ENCODE peak calls at places on chromosome 13, in six cellular contexts. F is esophagus squamous epithelium, G is Peyer's patch, V is transverse colon, R is IMR-90, B is tibial nerve. H is an unnamed sample. For H3K36me3, the result is how much of the 10 kb centered on the place peaks cover.

GRCh38 chr13:48446454-48446853 is 33.5 kb upstream of the LPAR6 start:
- DNase-seq in B (no peak), R (peak), G (no peak), F (no peak), V (no peak), H (no peak)

GRCh38 chr13:23899555-23899954 is 2.3 kb upstream of the C1QTNF9B start:
- DNase-seq in B (no peak), F (no peak), R (peak), G (no peak), V (no peak), H (peak)

GRCh38 chr13:77521194-77521593 is 14.3 kb upstream of the SCEL start:
- DNase-seq in V (no peak), R (no peak), B (no peak), F (no peak), G (no peak), H (no peak)

GRCh38 chr13:64428196-64428595 is 2801.9 kb downstream of the PCDH9 start:
- DNase-seq in R (peak), V (no peak), G (no peak), F (no peak), B (no peak), H (no peak)

GRCh38 chr13:30959678-30960077 is 27.2 kb downstream of the TEX26 start:
- DNase-seq in B (no peak), R (no peak), V (no peak), G (no peak), F (no peak), H (no peak)

GRCh38 chr13:30577381-30577780 is 40.3 kb upstream of the USPL1 start:
- DNase-seq in F (no peak), V (peak), B (no peak), R (peak), G (no peak), H (no peak)

GRCh38 chr13:98026457-98026857 is 73.0 kb downstream of the IPO5 start:
- DNase-seq in R (peak), B (no peak), F (no peak), G (no peak), V (no peak), H (no peak)

GRCh38 chr13:40207110-40207478 is 459.3 kb downstream of the FOXO1 start:
- DNase-seq in F (no peak), G (no peak), R (no peak), B (no peak), V (no peak), H (no peak)

GRCh38 chr13:36673838-36674326 is at the start of gene SERTM1:
- DNase-seq in R (no peak), F (no peak), B (no peak), G (no peak), V (no peak), H (peak)

GRCh38 chr13:71789952-71790351 is 77.1 kb downstream of the DACH1 start:
- DNase-seq in V (no peak), B (no peak), R (no peak), F (no peak), G (no peak), H (no peak)

GRCh38 chr13:71787461-71787860 is 79.5 kb downstream of the DACH1 start:
- DNase-seq in R (no peak), B (no peak), V (no peak), F (no peak), G (no peak), H (no peak)

GRCh38 chr13:71785361-71785760 is 81.6 kb downstream of the DACH1 start:
- DNase-seq in G (no peak), R (no peak), F (no peak), V (no peak), B (no peak), H (no peak)

GRCh38 chr13:71786815-71787214 is 80.2 kb downstream of the DACH1 start:
- DNase-seq in G (no peak), F (no peak), R (no peak), V (no peak), B (no peak), H (no peak)
- H3K36me3 ChIP-seq in G (under half), F (under half), R (under half), V (under half), B (under half), H (under half)

DNA sequence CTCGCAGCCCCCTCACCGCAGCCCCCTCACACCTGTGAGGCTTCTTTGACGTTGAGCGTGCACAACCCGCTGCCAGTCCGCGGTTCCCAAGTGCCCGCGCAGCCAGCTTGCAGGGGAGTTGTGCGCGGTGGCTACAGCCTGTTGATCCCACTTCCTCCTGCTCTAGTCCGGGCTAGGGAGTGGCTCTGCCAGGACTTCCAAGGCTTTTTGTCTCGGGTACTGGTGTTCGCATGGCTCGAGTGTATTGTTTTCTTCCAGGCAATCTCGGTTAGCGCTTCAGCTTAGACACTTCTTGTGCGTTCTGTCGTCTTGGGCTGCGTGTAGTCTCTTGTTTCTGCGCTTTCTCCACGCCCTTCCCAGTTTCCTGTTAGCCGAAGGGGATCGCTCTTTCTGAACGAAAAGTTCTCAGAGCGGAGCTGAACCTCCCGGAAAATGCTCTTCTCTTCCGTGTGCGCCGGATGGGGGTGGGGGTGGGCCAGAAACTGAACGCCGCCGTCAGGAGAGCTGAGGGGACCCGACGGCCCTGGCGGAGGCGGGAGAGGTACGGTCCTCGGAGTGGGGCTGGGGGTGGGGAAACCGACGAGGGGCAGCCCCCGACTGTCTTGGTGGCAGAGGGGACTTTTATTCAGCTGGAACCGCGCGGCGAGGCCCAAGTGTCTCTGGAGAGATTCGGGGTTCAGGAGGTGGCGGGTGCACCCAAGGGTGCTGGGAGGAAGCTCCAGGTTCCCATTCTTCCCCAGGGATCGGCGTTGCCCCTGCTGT is 706 bp upstream of the DGKH start:
- DNase-seq in R (peak), B (no peak), V (peak), F (no peak), G (peak), H (peak)
- TF ChIP-seq POLR2A in R (peak), B (no peak), V (peak), F (peak), G (peak), H (no peak)

GRCh38 chr13:113474179-113474578 is 16.3 kb downstream of the DCUN1D2 start:
- DNase-seq in G (no peak), F (no peak), V (peak), R (peak), B (no peak), H (no peak)

GRCh38 chr13:113479179-113479578 is 11.3 kb downstream of the DCUN1D2 start:
- DNase-seq in R (no peak), B (no peak), V (no peak), G (no peak), F (no peak), H (no peak)

GRCh38 chr13:113476811-113477210 is 13.7 kb downstream of the DCUN1D2 start:
- DNase-seq in F (no peak), G (no peak), R (no peak), V (no peak), B (no peak), H (no peak)

GRCh38 chr13:113475280-113475679 is 15.2 kb downstream of the DCUN1D2 start:
- DNase-seq in V (no peak), B (no peak), F (no peak), R (no peak), G (no peak), H (no peak)

DNA sequence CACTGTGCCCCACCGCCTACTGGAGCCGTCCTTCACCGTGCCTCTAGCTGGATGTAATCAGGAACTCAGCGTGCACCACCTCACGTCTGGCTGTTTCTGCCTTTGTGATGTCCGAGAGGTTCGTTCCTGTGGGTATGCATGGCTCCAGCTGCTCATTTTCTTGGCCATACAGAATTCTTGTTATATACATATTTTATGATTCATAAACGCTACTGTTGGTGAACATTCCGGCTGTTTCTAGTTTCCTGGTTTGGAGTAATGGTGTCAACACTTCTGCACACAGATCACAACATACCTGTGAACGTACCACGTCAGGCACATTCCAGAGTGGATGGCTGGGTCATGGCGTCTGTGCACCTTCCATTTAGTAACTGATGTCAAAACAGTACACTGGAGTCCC is 14.6 kb downstream of the DCUN1D2 start:
- DNase-seq in R (no peak), F (no peak), G (no peak), V (no peak), B (no peak), H (no peak)
- H3K36me3 ChIP-seq in R (under half), F (under half), G (under half), V (under half), B (under half), H (under half)

DNA sequence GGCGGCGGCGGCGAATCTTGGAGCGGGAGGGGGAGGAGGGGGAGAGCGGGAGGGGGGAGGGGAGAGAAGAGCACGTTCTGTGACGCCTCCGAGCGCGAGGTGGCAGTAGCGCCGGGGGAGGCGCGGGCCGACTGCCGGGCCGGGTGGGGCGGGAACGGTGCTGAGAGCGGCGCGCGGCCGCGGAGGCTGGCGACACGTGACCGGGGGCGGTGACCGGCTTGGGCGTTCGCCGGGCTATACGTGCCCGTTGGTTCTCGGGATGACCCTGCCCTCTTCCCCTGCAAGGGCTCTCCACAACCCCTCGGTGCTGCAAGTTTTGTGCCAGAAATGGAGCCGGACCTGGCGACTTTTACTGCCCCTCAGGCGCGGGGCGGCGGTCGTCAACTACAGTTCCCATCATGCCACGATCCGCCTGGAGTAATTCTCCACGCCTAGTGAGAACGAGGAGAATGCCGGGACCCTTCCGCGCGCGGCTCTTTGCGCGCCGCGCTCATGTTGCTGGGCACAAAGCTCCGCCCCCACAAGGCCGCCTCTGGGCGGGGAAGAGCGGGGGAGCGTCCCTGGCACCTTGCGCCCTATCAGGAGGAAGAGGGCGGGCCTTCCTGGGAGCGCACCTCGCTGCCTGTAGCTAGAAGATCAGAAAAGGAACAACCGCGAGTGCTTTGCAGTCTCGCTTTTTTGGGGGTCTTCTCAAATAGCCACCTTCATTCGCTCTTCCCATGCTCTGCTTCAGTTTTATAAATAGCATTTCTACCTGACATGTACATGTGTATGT is at the start of gene KPNA3:
- DNase-seq in R (peak), G (peak), F (peak), V (peak), B (peak), H (peak)
- TF ChIP-seq POLR2A in R (no peak), G (peak), F (peak), V (peak), B (peak), H (no peak)